ENCODE peak calls at places on chromosomes 2 and 18, in eight cellular contexts. One of them, this sample, is unnamed.

GRCh38 chr2:233063976-233064411 is 3.9 kb downstream of the INPP5D start:
- DNase-seq in brain microvascular endothelial cell: no peak
- DNase-seq in left kidney: no peak
- DNase-seq in GM23248: no peak
- DNase-seq in RPMI7951: no peak
- DNase-seq in activated gamma-delta T cell treated with Interleukin-2 at 50 U/mL for 16 hours: no peak
- DNase-seq in left ventricle myocardium superior: no peak
- DNase-seq in HuH-7: no peak
- DNase-seq in this sample: no peak

GRCh38 chr2:231545105-231545902 is 15.1 kb upstream of the NMUR1 start:
- DNase-seq in left ventricle myocardium superior: peak; percentile 72
- DNase-seq in HuH-7: no peak
- DNase-seq in activated gamma-delta T cell treated with Interleukin-2 at 50 U/mL for 16 hours: peak; percentile 39
- DNase-seq in brain microvascular endothelial cell: peak; percentile 89
- DNase-seq in RPMI7951: peak; percentile 97
- DNase-seq in GM23248: no peak
- DNase-seq in left kidney: peak; percentile 24
- DNase-seq in this sample: no peak

GRCh38 chr2:127954857-127955256 is 69.1 kb upstream of the AMMECR1L start:
- DNase-seq in GM23248: no peak
- DNase-seq in activated gamma-delta T cell treated with Interleukin-2 at 50 U/mL for 16 hours: no peak
- DNase-seq in RPMI7951: no peak
- DNase-seq in HuH-7: no peak
- DNase-seq in brain microvascular endothelial cell: no peak
- DNase-seq in left kidney: no peak
- DNase-seq in left ventricle myocardium superior: no peak
- DNase-seq in this sample: no peak

GRCh38 chr2:203077458-203077857 is 62.8 kb downstream of the NBEAL1 start:
- DNase-seq in RPMI7951: peak; percentile 7
- DNase-seq in left kidney: no peak
- DNase-seq in left ventricle myocardium superior: no peak
- DNase-seq in activated gamma-delta T cell treated with Interleukin-2 at 50 U/mL for 16 hours: no peak
- DNase-seq in GM23248: peak; percentile 48
- DNase-seq in HuH-7: no peak
- DNase-seq in brain microvascular endothelial cell: no peak
- DNase-seq in this sample: no peak

GRCh38 chr2:190533968-190534309 is 583 bp downstream of the NEMP2 start:
- DNase-seq in activated gamma-delta T cell treated with Interleukin-2 at 50 U/mL for 16 hours: peak; percentile 48
- DNase-seq in HuH-7: no peak
- DNase-seq in GM23248: no peak
- DNase-seq in left ventricle myocardium superior: peak; percentile 39
- DNase-seq in left kidney: no peak
- DNase-seq in RPMI7951: no peak
- DNase-seq in brain microvascular endothelial cell: no peak
- DNase-seq in this sample: no peak

GRCh38 chr2:224404766-224405165 is 2.9 kb upstream of the FAM124B start:
- DNase-seq in RPMI7951: no peak
- DNase-seq in activated gamma-delta T cell treated with Interleukin-2 at 50 U/mL for 16 hours: no peak
- DNase-seq in left ventricle myocardium superior: no peak
- DNase-seq in GM23248: no peak
- DNase-seq in left kidney: no peak
- DNase-seq in HuH-7: no peak
- DNase-seq in brain microvascular endothelial cell: no peak
- DNase-seq in this sample: no peak

GRCh38 chr2:151302879-151303278 is 13.4 kb upstream of the NMI start:
- DNase-seq in brain microvascular endothelial cell: peak; percentile 79
- DNase-seq in left ventricle myocardium superior: no peak
- DNase-seq in left kidney: no peak
- DNase-seq in HuH-7: no peak
- DNase-seq in RPMI7951: peak; percentile 59
- DNase-seq in GM23248: peak; percentile 92
- DNase-seq in activated gamma-delta T cell treated with Interleukin-2 at 50 U/mL for 16 hours: no peak
- DNase-seq in this sample: no peak

GRCh38 chr2:142100967-142101366 is 29.8 kb downstream of the LRP1B start:
- DNase-seq in brain microvascular endothelial cell: no peak
- DNase-seq in activated gamma-delta T cell treated with Interleukin-2 at 50 U/mL for 16 hours: no peak
- DNase-seq in RPMI7951: no peak
- DNase-seq in left kidney: no peak
- DNase-seq in left ventricle myocardium superior: no peak
- DNase-seq in HuH-7: no peak
- DNase-seq in GM23248: no peak
- DNase-seq in this sample: no peak

GRCh38 chr2:1591978-1592907 is 152.1 kb downstream of the PXDN start:
- DNase-seq in brain microvascular endothelial cell: peak; percentile 88
- DNase-seq in left kidney: peak; percentile 92
- DNase-seq in left ventricle myocardium superior: peak; percentile 83
- DNase-seq in RPMI7951: peak; percentile 97
- DNase-seq in activated gamma-delta T cell treated with Interleukin-2 at 50 U/mL for 16 hours: no peak
- DNase-seq in HuH-7: no peak
- DNase-seq in GM23248: peak; percentile 46
- DNase-seq in this sample: no peak

GRCh38 chr18:59308201-59309014 is 10.0 kb downstream of the CPLX4 start:
- DNase-seq in RPMI7951: peak; percentile 57
- DNase-seq in activated gamma-delta T cell treated with Interleukin-2 at 50 U/mL for 16 hours: peak; percentile 50
- DNase-seq in GM23248: peak; percentile 86
- DNase-seq in left ventricle myocardium superior: peak; percentile 91
- DNase-seq in left kidney: peak; percentile 88
- DNase-seq in brain microvascular endothelial cell: peak; percentile 28
- DNase-seq in HuH-7: peak; percentile 63
- DNase-seq in this sample: peak; percentile 72

GRCh38 chr2:141824790-141825189 is 306.0 kb downstream of the LRP1B start:
- DNase-seq in left kidney: no peak
- DNase-seq in HuH-7: no peak
- DNase-seq in brain microvascular endothelial cell: no peak
- DNase-seq in GM23248: no peak
- DNase-seq in left ventricle myocardium superior: no peak
- DNase-seq in activated gamma-delta T cell treated with Interleukin-2 at 50 U/mL for 16 hours: no peak
- DNase-seq in RPMI7951: no peak
- DNase-seq in this sample: no peak

GRCh38 chr2:132815522-132815921 is 145.5 kb upstream of the LYPD1 start:
- DNase-seq in left ventricle myocardium superior: no peak
- DNase-seq in HuH-7: no peak
- DNase-seq in RPMI7951: peak; percentile 64
- DNase-seq in brain microvascular endothelial cell: peak; percentile 99
- DNase-seq in GM23248: peak; percentile 77
- DNase-seq in left kidney: no peak
- DNase-seq in activated gamma-delta T cell treated with Interleukin-2 at 50 U/mL for 16 hours: no peak
- DNase-seq in this sample: no peak

GRCh38 chr2:239305771-239306170 is 95.0 kb downstream of the HDAC4 start:
- DNase-seq in left ventricle myocardium superior: no peak
- DNase-seq in activated gamma-delta T cell treated with Interleukin-2 at 50 U/mL for 16 hours: no peak
- DNase-seq in HuH-7: no peak
- DNase-seq in left kidney: no peak
- DNase-seq in GM23248: no peak
- DNase-seq in RPMI7951: no peak
- DNase-seq in brain microvascular endothelial cell: no peak
- DNase-seq in this sample: no peak

GRCh38 chr2:111534816-111535803 is 348.9 kb downstream of the ANAPC1 start:
- DNase-seq in activated gamma-delta T cell treated with Interleukin-2 at 50 U/mL for 16 hours: no peak
- DNase-seq in left kidney: peak; percentile 47
- DNase-seq in GM23248: peak; percentile 72
- DNase-seq in left ventricle myocardium superior: no peak
- DNase-seq in brain microvascular endothelial cell: peak; percentile 18
- DNase-seq in HuH-7: no peak
- DNase-seq in RPMI7951: peak; percentile 49
- DNase-seq in this sample: peak; percentile 37

GRCh38 chr18:22387364-22387763 is 30.4 kb downstream of the CTAGE1 start:
- DNase-seq in RPMI7951: no peak
- DNase-seq in HuH-7: no peak
- DNase-seq in left kidney: no peak
- DNase-seq in left ventricle myocardium superior: peak; percentile 58
- DNase-seq in GM23248: no peak
- DNase-seq in activated gamma-delta T cell treated with Interleukin-2 at 50 U/mL for 16 hours: no peak
- DNase-seq in brain microvascular endothelial cell: no peak
- DNase-seq in this sample: no peak

GRCh38 chr2:105782123-105782522 is 37.4 kb downstream of the NCK2 start:
- DNase-seq in left kidney: no peak
- DNase-seq in GM23248: no peak
- DNase-seq in activated gamma-delta T cell treated with Interleukin-2 at 50 U/mL for 16 hours: no peak
- DNase-seq in RPMI7951: no peak
- DNase-seq in HuH-7: no peak
- DNase-seq in brain microvascular endothelial cell: no peak
- DNase-seq in left ventricle myocardium superior: no peak
- DNase-seq in this sample: no peak

GRCh38 chr18:74522635-74523548 is 11.4 kb upstream of the CNDP1 start:
- DNase-seq in HuH-7: no peak
- DNase-seq in left ventricle myocardium superior: no peak
- DNase-seq in left kidney: peak; percentile 47
- DNase-seq in brain microvascular endothelial cell: no peak
- DNase-seq in RPMI7951: no peak
- DNase-seq in activated gamma-delta T cell treated with Interleukin-2 at 50 U/mL for 16 hours: no peak
- DNase-seq in GM23248: no peak
- DNase-seq in this sample: no peak

GRCh38 chr2:205902041-205902898 is 183.7 kb downstream of the INO80D start:
- DNase-seq in RPMI7951: peak; percentile 55
- DNase-seq in activated gamma-delta T cell treated with Interleukin-2 at 50 U/mL for 16 hours: no peak
- DNase-seq in HuH-7: no peak
- DNase-seq in left ventricle myocardium superior: no peak
- DNase-seq in brain microvascular endothelial cell: no peak
- DNase-seq in GM23248: peak; percentile 37
- DNase-seq in left kidney: peak; percentile 79
- DNase-seq in this sample: no peak

GRCh38 chr2:127105656-127106456 is 1.1 kb downstream of the BIN1 start:
- DNase-seq in activated gamma-delta T cell treated with Interleukin-2 at 50 U/mL for 16 hours: no peak
- DNase-seq in RPMI7951: peak; percentile 68
- DNase-seq in left ventricle myocardium superior: peak; percentile 51
- DNase-seq in HuH-7: peak; percentile 63
- DNase-seq in left kidney: peak; percentile 89
- DNase-seq in GM23248: peak; percentile 57
- DNase-seq in brain microvascular endothelial cell: peak; percentile 44
- DNase-seq in this sample: no peak

GRCh38 chr2:138846216-138846821 is 66.1 kb upstream of the NXPH2 start:
- DNase-seq in HuH-7: peak; percentile 23
- DNase-seq in left kidney: peak; percentile 24
- DNase-seq in left ventricle myocardium superior: no peak
- DNase-seq in brain microvascular endothelial cell: peak; percentile 2
- DNase-seq in GM23248: peak; percentile 57
- DNase-seq in activated gamma-delta T cell treated with Interleukin-2 at 50 U/mL for 16 hours: no peak
- DNase-seq in RPMI7951: peak; percentile 11
- DNase-seq in this sample: no peak

GRCh38 chr2:26347286-26347865 is 787 bp upstream of the ADGRF3 start:
- DNase-seq in activated gamma-delta T cell treated with Interleukin-2 at 50 U/mL for 16 hours: no peak
- DNase-seq in brain microvascular endothelial cell: no peak
- DNase-seq in RPMI7951: no peak
- DNase-seq in left kidney: no peak
- DNase-seq in GM23248: peak; percentile 57
- DNase-seq in HuH-7: no peak
- DNase-seq in left ventricle myocardium superior: no peak
- DNase-seq in this sample: no peak

This sample was measured in NCI-H2107.